ENCODE peak calls at places on chromosomes 5 and 9, in nine cellular contexts. T is hepatocyte; B is neuronal stem cell; I is endodermal cell; C is MM.1S; E is cardiac muscle cell; U is GM23338; G is CD8-positive, alpha-beta T cell; X is stomach. K is an unnamed sample. For H3K4me1, the result is how much of the 10 kb centered on the place peaks cover.

GRCh38 chr9:26264709-26265601 is 586.7 kb upstream of the TUSC1 start:
- DNase-seq in T (peak), G (no peak), U (no peak), X (no peak), E (no peak), C (no peak), B (no peak), I (no peak), K (no peak)

GRCh38 chr5:1725641-1726468 is 73.8 kb downstream of the MRPL36 start:
- DNase-seq in C (no peak), I (peak), T (no peak), X (peak), G (no peak), B (peak), E (no peak), U (peak), K (no peak)

GRCh38 chr9:134682026-134682425 is 40.4 kb downstream of the COL5A1 start:
- DNase-seq in B (no peak), X (no peak), T (no peak), E (no peak), I (no peak), G (no peak), C (no peak), U (no peak), K (no peak)

GRCh38 chr9:82606761-82607382 is 456.1 kb downstream of the RASEF start:
- DNase-seq in E (peak), U (peak), B (peak), G (no peak), C (peak), T (peak), I (peak), X (peak), K (no peak)

GRCh38 chr9:4196376-4196775 is 103.5 kb downstream of the GLIS3 start:
- DNase-seq in T (no peak), I (no peak), X (no peak), E (no peak), C (no peak), B (no peak), U (no peak), G (no peak), K (no peak)

GRCh38 chr5:119269061-119269579 is 86.7 kb upstream of the TNFAIP8 start:
- DNase-seq in X (peak), B (peak), T (peak), C (peak), G (peak), E (peak), U (peak), I (peak), K (peak)

GRCh38 chr5:90606539-90606938 is 47.9 kb downstream of the ADGRV1 start:
- DNase-seq in X (no peak), G (no peak), U (peak), T (peak), E (peak), I (no peak), C (no peak), B (no peak), K (peak)

GRCh38 chr9:13732290-13732689 is 452.8 kb upstream of the MPDZ start:
- DNase-seq in I (no peak), G (no peak), E (no peak), T (no peak), U (no peak), C (no peak), B (no peak), X (no peak), K (no peak)

GRCh38 chr9:14372437-14373318 is 58.7 kb upstream of the NFIB start:
- DNase-seq in I (peak), X (no peak), T (peak), C (no peak), U (peak), E (no peak), G (no peak), B (no peak), K (peak)

GRCh38 chr5:859798-860296 is 9.1 kb upstream of the ZDHHC11 start:
- DNase-seq in E (no peak), C (no peak), U (no peak), G (no peak), X (no peak), I (no peak), T (no peak), B (no peak), K (no peak)

GRCh38 chr5:76544268-76544926 is 78.8 kb downstream of the F2RL2 start:
- DNase-seq in C (peak), T (peak), B (peak), X (peak), U (peak), I (peak), G (peak), E (peak), K (peak)

GRCh38 chr9:35295369-35296036 is 133.7 kb downstream of the UNC13B start:
- DNase-seq in U (no peak), G (no peak), I (no peak), X (no peak), B (no peak), C (no peak), T (no peak), E (no peak), K (no peak)

GRCh38 chr5:90809695-90810094 is 251.1 kb downstream of the ADGRV1 start:
- DNase-seq in G (no peak), U (no peak), X (no peak), I (no peak), E (peak), C (no peak), B (no peak), T (peak), K (no peak)

GRCh38 chr5:136028782-136029742 is at the start of gene TGFBI:
- DNase-seq in T (peak), B (peak), X (peak), E (peak), U (peak), C (no peak), G (no peak), I (peak), K (no peak)

GRCh38 chr5:12023614-12024241 is 119.5 kb upstream of the CTNND2 start:
- DNase-seq in G (no peak), C (peak), I (no peak), B (peak), E (peak), T (peak), X (no peak), U (peak), K (no peak)

GRCh38 chr5:60563696-60564324 is 136.2 kb downstream of the DEPDC1B start:
- DNase-seq in T (no peak), E (no peak), X (no peak), G (no peak), B (no peak), I (no peak), U (no peak), C (no peak), K (no peak)

GRCh38 chr5:108818613-108819272 is 71.0 kb downstream of the FER start:
- DNase-seq in U (no peak), G (no peak), I (no peak), B (no peak), T (no peak), E (no peak), C (peak), X (no peak), K (no peak)

GRCh38 chr5:138542120-138542955 is 698 bp downstream of the ETF1 start:
- DNase-seq in C (no peak), I (peak), B (no peak), U (no peak), X (peak), E (no peak), G (no peak), T (peak), K (no peak)

GRCh38 chr9:95511952-95512750 is 4.6 kb downstream of the PTCH1 start:
- DNase-seq in I (peak), C (no peak), U (peak), X (no peak), E (peak), T (peak), B (no peak), G (no peak), K (peak)

GRCh38 chr9:4517274-4517673 is 27.0 kb downstream of the SLC1A1 start:
- DNase-seq in T (no peak), C (no peak), G (no peak), X (no peak), U (no peak), E (no peak), B (no peak), I (no peak), K (no peak)

GRCh38 chr5:73812962-73813588 is 187.1 kb downstream of the ARHGEF28 start:
- DNase-seq in T (peak), U (no peak), X (no peak), C (no peak), B (no peak), I (no peak), E (no peak), G (no peak), K (no peak)

GRCh38 chr9:108535526-108535925 is 320.3 kb downstream of the ACTL7B start:
- DNase-seq in G (no peak), B (no peak), I (peak), U (peak), C (peak), E (no peak), T (no peak), X (no peak), K (peak)

GRCh38 chr5:53334431-53334941 is 145.9 kb upstream of the FST start:
- DNase-seq in C (no peak), X (no peak), E (no peak), G (no peak), I (no peak), U (no peak), B (no peak), T (no peak), K (no peak)

GRCh38 chr9:88890546-88890945 is 100.7 kb upstream of the S1PR3 start:
- DNase-seq in B (no peak), U (no peak), G (no peak), T (no peak), C (no peak), X (no peak), I (no peak), E (no peak), K (no peak)

DNA sequence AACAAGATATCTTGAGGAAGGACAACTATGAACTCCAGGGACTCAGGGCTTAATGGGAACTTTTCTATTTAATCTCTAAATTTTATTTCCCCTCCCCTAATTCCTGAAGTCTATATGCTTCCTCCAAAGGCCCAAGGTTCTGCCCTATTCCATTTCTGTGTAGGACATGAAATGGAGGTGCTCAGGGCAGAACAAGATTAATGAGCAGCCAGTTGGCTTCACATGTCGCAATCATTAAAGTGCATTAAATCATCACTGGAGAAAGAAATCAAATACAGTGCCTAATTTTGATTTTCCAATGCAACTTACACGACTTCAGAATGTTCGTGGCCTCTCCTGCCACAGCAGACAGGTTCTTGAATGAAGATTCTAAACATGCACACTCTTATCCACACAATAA is 862.1 kb downstream of the PTPRD start:
- DNase-seq in I (no peak), E (no peak), X (no peak), U (no peak), C (no peak), B (no peak), G (no peak), T (no peak), K (no peak)
- H3K4me1 ChIP-seq in I (under half), E (under half), X (under half), U (under half), C (under half), B (under half), G (under half), T (under half), K (under half)

GRCh38 chr5:174311121-174311520 is 265.6 kb downstream of the NSG2 start:
- DNase-seq in U (no peak), I (no peak), E (no peak), B (no peak), G (no peak), C (no peak), X (no peak), T (no peak), K (no peak)

GRCh38 chr5:174307656-174308271 is 262.3 kb downstream of the NSG2 start:
- DNase-seq in U (no peak), I (peak), X (no peak), G (no peak), T (no peak), C (no peak), E (no peak), B (no peak), K (no peak)

GRCh38 chr5:174310243-174310642 is 264.7 kb downstream of the NSG2 start:
- DNase-seq in G (no peak), I (peak), X (no peak), B (no peak), C (no peak), T (no peak), U (no peak), E (no peak), K (no peak)

GRCh38 chr5:174307031-174307408 is 261.5 kb downstream of the NSG2 start:
- DNase-seq in I (peak), B (no peak), X (no peak), C (no peak), T (no peak), U (peak), G (no peak), E (no peak), K (no peak)

GRCh38 chr5:174309131-174309845 is 263.8 kb downstream of the NSG2 start:
- DNase-seq in B (no peak), E (no peak), X (no peak), G (no peak), T (no peak), C (no peak), I (peak), U (no peak), K (no peak)
- H3K4me1 ChIP-seq in B (under half), E (under half), X (under half), G (under half), T (under half), C (under half), I (under half), U (under half), K (under half)

GRCh38 chr9:126761274-126761673 is 43.6 kb upstream of the ZBTB43 start:
- DNase-seq in G (no peak), U (no peak), I (no peak), E (no peak), T (no peak), C (no peak), B (no peak), X (no peak), K (no peak)
- H3K4me1 ChIP-seq in G (under half), U (under half), I (under half), E (under half), T (under half), C (under half), B (under half), X (under half), K (under half)

DNA sequence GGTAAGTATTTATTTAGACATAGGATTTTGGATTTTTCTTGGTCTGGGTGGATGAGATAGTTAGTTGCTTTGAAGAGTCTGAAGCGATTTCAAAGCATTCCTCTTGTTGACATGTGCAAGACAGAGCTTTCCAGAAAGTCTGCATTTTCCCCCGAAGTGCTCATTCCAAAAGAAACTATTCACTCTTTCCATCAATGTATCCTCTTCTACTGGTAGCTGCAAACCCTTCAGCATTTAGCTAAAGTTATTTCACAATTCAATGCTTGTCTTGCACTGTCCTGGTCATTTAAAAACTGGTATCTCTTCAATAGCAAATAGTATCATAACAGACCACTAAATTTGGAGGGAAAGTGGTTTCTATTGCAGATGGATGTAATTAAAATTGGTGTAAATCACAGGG is 13.0 kb downstream of the NREP start:
- DNase-seq in T (peak), I (no peak), B (no peak), C (no peak), U (no peak), X (no peak), G (no peak), E (no peak), K (no peak)
- H3K4me1 ChIP-seq in T (under half), I (under half), B (under half), C (under half), U (half or more), X (half or more), G (under half), E (under half), K (under half)

DNA sequence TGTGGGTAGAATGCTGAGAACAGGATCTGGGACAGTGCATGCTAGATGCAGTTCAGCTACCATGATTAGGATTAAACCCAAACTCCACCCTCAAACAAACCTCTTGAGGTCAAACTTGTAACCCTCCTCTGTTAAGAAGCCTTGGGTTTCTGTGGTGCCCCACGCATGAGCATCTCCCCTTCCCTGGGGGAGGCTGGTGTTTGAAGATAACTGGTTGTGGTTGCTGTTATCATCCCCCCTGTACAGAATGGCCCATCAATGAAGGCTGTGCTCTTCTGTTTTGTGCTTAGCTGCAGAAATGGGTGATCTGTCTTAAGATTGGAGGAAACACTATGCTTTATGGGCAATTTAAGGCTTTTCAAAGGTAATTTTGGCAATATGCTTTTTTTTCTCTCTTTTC is 4.4 kb upstream of the DAB2IP start:
- DNase-seq in I (no peak), T (no peak), U (no peak), G (no peak), B (no peak), X (no peak), C (no peak), E (no peak), K (no peak)
- H3K4me1 ChIP-seq in I (under half), T (under half), U (under half), G (under half), B (under half), X (under half), C (under half), E (under half), K (under half)

GRCh38 chr5:149780043-149780737 is 50.1 kb downstream of the PPARGC1B start:
- DNase-seq in C (no peak), T (no peak), B (no peak), I (no peak), U (no peak), X (no peak), G (no peak), E (no peak), K (no peak)

GRCh38 chr5:149781612-149782011 is 51.5 kb downstream of the PPARGC1B start:
- DNase-seq in I (no peak), B (no peak), X (no peak), G (no peak), C (no peak), E (no peak), T (no peak), U (no peak), K (no peak)

GRCh38 chr5:149776376-149777305 is 46.5 kb downstream of the PPARGC1B start:
- DNase-seq in U (no peak), T (no peak), I (no peak), C (peak), E (no peak), B (no peak), G (no peak), X (peak), K (no peak)

GRCh38 chr5:149777382-149777781 is 47.3 kb downstream of the PPARGC1B start:
- DNase-seq in T (no peak), C (no peak), I (no peak), U (peak), X (no peak), G (no peak), B (no peak), E (peak), K (no peak)

GRCh38 chr5:149779071-149779470 is 49.0 kb downstream of the PPARGC1B start:
- DNase-seq in G (no peak), B (no peak), U (no peak), I (no peak), E (no peak), T (no peak), C (no peak), X (no peak), K (no peak)
- H3K4me1 ChIP-seq in G (under half), B (under half), U (under half), I (under half), E (under half), T (under half), C (half or more), X (half or more), K (under half)

DNA sequence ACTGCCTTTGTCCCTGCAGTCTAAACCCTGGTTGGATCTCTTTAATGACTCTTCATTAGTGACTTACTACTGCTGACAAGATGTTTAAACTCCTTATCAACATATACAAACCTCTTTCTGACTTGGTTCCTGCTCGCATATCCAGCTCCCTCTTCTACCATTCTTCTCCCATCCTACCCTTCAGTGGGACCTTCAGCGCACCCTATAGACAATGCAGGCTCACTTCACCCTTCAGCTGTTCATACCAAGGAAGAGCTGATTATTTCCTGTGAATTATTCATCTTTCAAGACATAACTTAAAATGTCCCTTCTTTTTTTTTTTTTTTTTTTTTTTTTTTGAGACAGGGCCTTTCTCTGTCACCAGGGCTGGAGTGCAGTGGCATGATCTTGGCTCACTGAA is 436.5 kb downstream of the KIAA0825 start:
- DNase-seq in C (no peak), E (no peak), I (peak), G (no peak), T (peak), B (no peak), U (peak), X (no peak), K (peak)
- H3K4me1 ChIP-seq in C (under half), E (under half), I (under half), G (under half), T (under half), B (under half), U (under half), X (under half), K (under half)

DNA sequence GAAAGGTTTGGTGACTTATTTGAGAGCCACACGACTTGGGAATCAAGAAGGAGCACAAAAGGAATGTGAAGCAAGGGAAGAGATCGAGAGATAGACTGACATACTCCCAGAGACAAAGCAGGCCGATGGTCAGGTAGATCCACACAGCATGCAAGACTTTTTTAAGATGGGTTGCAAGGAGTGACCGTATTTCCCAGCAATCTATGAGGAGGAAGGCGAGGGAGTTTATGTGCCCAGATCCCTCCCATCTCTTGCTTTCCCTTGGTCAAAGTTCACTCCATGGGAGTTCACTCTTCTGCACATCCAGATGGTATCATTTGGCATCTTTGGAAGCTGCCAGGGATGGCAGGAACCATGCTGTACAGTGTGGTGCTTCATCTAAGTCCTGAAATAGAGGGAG is 148.9 kb downstream of the RMI1 start:
- DNase-seq in G (no peak), T (no peak), U (no peak), B (no peak), C (no peak), E (no peak), X (no peak), I (no peak), K (no peak)
- H3K4me1 ChIP-seq in G (under half), T (under half), U (under half), B (under half), C (under half), E (under half), X (under half), I (under half), K (under half)

K was measured in HAP-1.